ENCODE peak calls at places on chromosomes 6 and 20, in eight cellular contexts. One of them, this sample, is unnamed.

GRCh38 chr20:56345911-56346310 is 12.9 kb upstream of the FAM210B start:
- DNase-seq in body of pancreas: no peak
- DNase-seq in uterus: no peak
- DNase-seq in K562: no peak
- DNase-seq in bronchial epithelial cell: no peak
- DNase-seq in AG10803: no peak
- DNase-seq in kidney: no peak
- DNase-seq in left lung: no peak
- DNase-seq in this sample: no peak

GRCh38 chr6:45653117-45653883 is 275.6 kb upstream of the SUPT3H start:
- DNase-seq in kidney: no peak
- DNase-seq in bronchial epithelial cell: no peak
- DNase-seq in K562: no peak
- DNase-seq in uterus: no peak
- DNase-seq in AG10803: peak
- DNase-seq in left lung: no peak
- DNase-seq in body of pancreas: no peak
- DNase-seq in this sample: no peak

GRCh38 chr20:62596486-62596885 is 45.8 kb upstream of the SLCO4A1 start:
- DNase-seq in body of pancreas: no peak
- DNase-seq in bronchial epithelial cell: no peak
- DNase-seq in left lung: no peak
- DNase-seq in uterus: no peak
- DNase-seq in kidney: peak
- DNase-seq in AG10803: no peak
- DNase-seq in K562: no peak
- DNase-seq in this sample: peak

GRCh38 chr6:1958257-1958656 is 287.1 kb downstream of the GMDS start:
- DNase-seq in uterus: no peak
- DNase-seq in kidney: no peak
- DNase-seq in left lung: no peak
- DNase-seq in K562: no peak
- DNase-seq in AG10803: no peak
- DNase-seq in body of pancreas: no peak
- DNase-seq in bronchial epithelial cell: peak
- DNase-seq in this sample: no peak

GRCh38 chr6:126027601-126028000 is 41.3 kb downstream of the TRMT11 start:
- DNase-seq in AG10803: no peak
- DNase-seq in bronchial epithelial cell: no peak
- DNase-seq in body of pancreas: no peak
- DNase-seq in kidney: no peak
- DNase-seq in uterus: no peak
- DNase-seq in K562: no peak
- DNase-seq in left lung: no peak
- DNase-seq in this sample: no peak

GRCh38 chr6:4776493-4776966 is 326 bp downstream of the CDYL start:
- DNase-seq in bronchial epithelial cell: no peak
- DNase-seq in body of pancreas: no peak
- DNase-seq in K562: peak
- DNase-seq in left lung: no peak
- DNase-seq in kidney: peak
- DNase-seq in AG10803: no peak
- DNase-seq in uterus: peak
- DNase-seq in this sample: peak

GRCh38 chr20:62331347-62331746 is 28.6 kb downstream of the ADRM1 start:
- DNase-seq in uterus: no peak
- DNase-seq in AG10803: no peak
- DNase-seq in body of pancreas: no peak
- DNase-seq in left lung: no peak
- DNase-seq in K562: no peak
- DNase-seq in kidney: no peak
- DNase-seq in bronchial epithelial cell: no peak
- DNase-seq in this sample: no peak

GRCh38 chr20:58546756-58547526 is 31.7 kb upstream of the APCDD1L start:
- DNase-seq in uterus: no peak
- DNase-seq in kidney: no peak
- DNase-seq in AG10803: no peak
- DNase-seq in bronchial epithelial cell: no peak
- DNase-seq in K562: no peak
- DNase-seq in body of pancreas: no peak
- DNase-seq in left lung: no peak
- DNase-seq in this sample: no peak

GRCh38 chr20:50221501-50222323 is 31.1 kb downstream of the CEBPB start:
- DNase-seq in K562: no peak
- DNase-seq in bronchial epithelial cell: peak
- DNase-seq in body of pancreas: peak
- DNase-seq in AG10803: peak
- DNase-seq in kidney: peak
- DNase-seq in uterus: no peak
- DNase-seq in left lung: peak
- DNase-seq in this sample: peak

GRCh38 chr20:461254-462198 is 807 bp downstream of the TBC1D20 start:
- DNase-seq in bronchial epithelial cell: peak
- DNase-seq in kidney: peak
- DNase-seq in AG10803: peak
- DNase-seq in uterus: peak
- DNase-seq in body of pancreas: peak
- DNase-seq in K562: no peak
- DNase-seq in left lung: peak
- DNase-seq in this sample: peak

GRCh38 chr6:148064406-148065134 is 278.1 kb upstream of the SASH1 start:
- DNase-seq in body of pancreas: no peak
- DNase-seq in uterus: no peak
- DNase-seq in K562: no peak
- DNase-seq in bronchial epithelial cell: no peak
- DNase-seq in left lung: peak
- DNase-seq in kidney: peak
- DNase-seq in AG10803: peak
- DNase-seq in this sample: peak

GRCh38 chr6:33205172-33206026 is 944 bp downstream of the HSD17B8 start:
- DNase-seq in AG10803: peak
- DNase-seq in K562: peak
- DNase-seq in bronchial epithelial cell: peak
- DNase-seq in body of pancreas: no peak
- DNase-seq in kidney: no peak
- DNase-seq in uterus: no peak
- DNase-seq in left lung: no peak
- DNase-seq in this sample: no peak
- TF ChIP-seq CTCF in AG10803: peak
- TF ChIP-seq CTCF in K562: peak
- TF ChIP-seq CTCF in bronchial epithelial cell: peak
- TF ChIP-seq CTCF in body of pancreas: no peak
- TF ChIP-seq CTCF in kidney: no peak
- TF ChIP-seq CTCF in uterus: no peak
- TF ChIP-seq CTCF in left lung: no peak
- TF ChIP-seq CTCF in this sample: no peak

DNA sequence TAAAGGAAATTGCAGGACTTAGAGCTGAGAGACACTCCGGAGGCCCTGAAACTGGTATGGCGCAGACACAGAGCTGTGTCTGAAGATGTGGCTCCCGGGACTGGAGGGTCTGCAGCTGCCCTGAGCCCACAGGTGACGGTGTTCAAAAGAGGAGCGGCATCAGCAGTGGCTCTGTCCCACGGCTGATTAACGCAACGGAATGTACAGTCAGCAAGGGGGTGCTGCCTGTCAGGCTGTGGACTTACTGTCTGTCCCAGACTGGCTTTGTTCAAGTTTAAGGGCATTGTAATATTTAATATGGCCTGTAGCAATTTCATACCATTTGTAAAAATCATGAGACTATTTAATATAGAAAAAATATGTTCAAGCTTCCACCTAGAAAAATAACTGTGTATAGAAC is 228.0 kb upstream of the TAB2 start:
- DNase-seq in bronchial epithelial cell: no peak
- DNase-seq in body of pancreas: no peak
- DNase-seq in K562: no peak
- DNase-seq in uterus: no peak
- DNase-seq in left lung: no peak
- DNase-seq in AG10803: no peak
- DNase-seq in kidney: no peak
- DNase-seq in this sample: no peak
- TF ChIP-seq CTCF in bronchial epithelial cell: no peak
- TF ChIP-seq CTCF in body of pancreas: no peak
- TF ChIP-seq CTCF in K562: peak
- TF ChIP-seq CTCF in uterus: no peak
- TF ChIP-seq CTCF in left lung: no peak
- TF ChIP-seq CTCF in AG10803: no peak
- TF ChIP-seq CTCF in kidney: no peak
- TF ChIP-seq CTCF in this sample: no peak

DNA sequence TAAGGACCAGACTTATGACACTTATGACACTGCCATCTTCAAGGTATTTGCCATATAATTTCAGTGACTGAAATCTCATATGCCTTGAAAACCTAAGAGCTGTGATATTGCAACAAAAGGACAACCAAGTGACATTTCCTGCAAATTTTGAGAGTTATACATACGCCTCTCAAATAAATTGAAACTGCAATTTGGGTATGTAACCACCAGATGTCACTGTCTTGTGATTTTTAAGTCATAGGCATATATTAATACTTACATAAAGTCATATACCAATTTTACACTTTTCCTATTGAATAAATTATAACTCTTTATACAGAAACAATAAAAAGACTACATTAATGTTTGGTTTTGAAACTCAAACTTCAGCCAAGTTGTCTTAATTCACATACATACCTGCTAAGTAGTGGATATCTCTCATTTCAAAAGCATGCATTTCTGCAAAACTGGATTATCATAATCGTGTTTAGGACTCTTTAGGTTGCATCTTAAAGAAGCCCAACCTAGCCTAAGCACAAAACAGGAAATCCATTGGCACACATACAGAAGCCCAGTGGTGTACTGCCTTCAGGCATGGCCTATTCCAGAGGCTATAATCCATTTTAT is 180.2 kb downstream of the PACRG start:
- DNase-seq in uterus: no peak
- DNase-seq in body of pancreas: no peak
- DNase-seq in bronchial epithelial cell: peak
- DNase-seq in AG10803: peak
- DNase-seq in K562: no peak
- DNase-seq in kidney: no peak
- DNase-seq in left lung: no peak
- DNase-seq in this sample: no peak
- TF ChIP-seq CTCF in uterus: no peak
- TF ChIP-seq CTCF in body of pancreas: no peak
- TF ChIP-seq CTCF in bronchial epithelial cell: peak
- TF ChIP-seq CTCF in AG10803: peak
- TF ChIP-seq CTCF in K562: no peak
- TF ChIP-seq CTCF in kidney: peak
- TF ChIP-seq CTCF in left lung: peak
- TF ChIP-seq CTCF in this sample: peak

DNA sequence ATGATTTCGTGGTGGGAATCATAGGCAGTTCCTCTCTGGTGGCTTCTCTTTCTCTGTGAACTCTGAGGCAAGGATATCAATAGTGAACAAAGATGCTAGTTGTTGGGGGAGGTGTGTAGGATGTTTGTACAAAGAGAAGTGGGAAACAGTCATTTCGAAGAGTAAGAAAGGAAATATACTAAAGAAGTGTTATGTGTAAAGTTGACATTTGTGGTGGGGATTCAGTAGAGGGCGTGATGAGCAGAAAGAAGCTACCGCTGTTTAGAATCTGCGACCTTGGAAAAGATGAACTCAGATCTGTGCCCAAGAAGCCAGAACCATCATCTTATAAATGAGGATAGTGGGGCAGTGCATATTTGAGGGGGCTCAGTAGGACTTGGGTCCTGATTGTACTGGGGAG is 11.4 kb downstream of the SLC35F1 start:
- DNase-seq in K562: no peak
- DNase-seq in left lung: no peak
- DNase-seq in body of pancreas: no peak
- DNase-seq in uterus: no peak
- DNase-seq in kidney: no peak
- DNase-seq in AG10803: no peak
- DNase-seq in bronchial epithelial cell: no peak
- DNase-seq in this sample: no peak
- TF ChIP-seq CTCF in K562: no peak
- TF ChIP-seq CTCF in left lung: no peak
- TF ChIP-seq CTCF in body of pancreas: no peak
- TF ChIP-seq CTCF in uterus: no peak
- TF ChIP-seq CTCF in kidney: no peak
- TF ChIP-seq CTCF in AG10803: no peak
- TF ChIP-seq CTCF in bronchial epithelial cell: no peak
- TF ChIP-seq CTCF in this sample: no peak

GRCh38 chr6:85450578-85450884 is 648 bp downstream of the NT5E start:
- DNase-seq in kidney: no peak
- DNase-seq in body of pancreas: no peak
- DNase-seq in AG10803: no peak
- DNase-seq in uterus: no peak
- DNase-seq in K562: no peak
- DNase-seq in left lung: no peak
- DNase-seq in bronchial epithelial cell: no peak
- DNase-seq in this sample: no peak
- TF ChIP-seq CTCF in kidney: no peak
- TF ChIP-seq CTCF in body of pancreas: no peak
- TF ChIP-seq CTCF in AG10803: no peak
- TF ChIP-seq CTCF in uterus: no peak
- TF ChIP-seq CTCF in K562: no peak
- TF ChIP-seq CTCF in left lung: no peak
- TF ChIP-seq CTCF in bronchial epithelial cell: no peak
- TF ChIP-seq CTCF in this sample: no peak

GRCh38 chr6:52106994-52107393 is 19.6 kb upstream of the PKHD1 start:
- DNase-seq in K562: no peak
- DNase-seq in kidney: no peak
- DNase-seq in AG10803: no peak
- DNase-seq in left lung: no peak
- DNase-seq in bronchial epithelial cell: no peak
- DNase-seq in uterus: no peak
- DNase-seq in body of pancreas: no peak
- DNase-seq in this sample: no peak

GRCh38 chr6:52102330-52102932 is 15.0 kb upstream of the PKHD1 start:
- DNase-seq in uterus: no peak
- DNase-seq in K562: no peak
- DNase-seq in body of pancreas: no peak
- DNase-seq in left lung: no peak
- DNase-seq in kidney: no peak
- DNase-seq in AG10803: no peak
- DNase-seq in bronchial epithelial cell: no peak
- DNase-seq in this sample: no peak

GRCh38 chr6:52103661-52104060 is 16.2 kb upstream of the PKHD1 start:
- DNase-seq in AG10803: no peak
- DNase-seq in uterus: no peak
- DNase-seq in kidney: no peak
- DNase-seq in bronchial epithelial cell: no peak
- DNase-seq in K562: no peak
- DNase-seq in body of pancreas: no peak
- DNase-seq in left lung: no peak
- DNase-seq in this sample: no peak

GRCh38 chr6:52108128-52108527 is 20.7 kb upstream of the PKHD1 start:
- DNase-seq in body of pancreas: no peak
- DNase-seq in kidney: no peak
- DNase-seq in AG10803: no peak
- DNase-seq in uterus: no peak
- DNase-seq in left lung: no peak
- DNase-seq in bronchial epithelial cell: no peak
- DNase-seq in K562: no peak
- DNase-seq in this sample: no peak

DNA sequence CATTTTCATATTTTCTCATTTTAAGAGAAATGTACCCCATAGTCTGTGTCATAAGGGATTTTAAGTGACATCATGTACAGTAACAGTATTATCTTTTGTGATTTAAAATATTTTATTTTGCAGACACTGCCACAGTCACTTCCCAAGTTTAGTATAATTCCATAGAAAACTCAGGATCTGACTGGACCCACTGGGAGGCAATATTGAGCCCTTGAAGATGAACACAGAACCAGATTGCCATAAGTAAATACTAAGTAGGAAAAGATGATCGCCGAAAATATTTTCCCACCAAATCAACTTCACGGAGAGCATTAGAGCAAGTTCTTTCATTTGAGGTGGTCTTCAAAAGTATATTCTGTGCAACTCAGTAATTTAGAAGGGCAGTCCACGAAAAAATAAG is 17.6 kb upstream of the PKHD1 start:
- DNase-seq in uterus: no peak
- DNase-seq in AG10803: no peak
- DNase-seq in body of pancreas: no peak
- DNase-seq in bronchial epithelial cell: no peak
- DNase-seq in K562: no peak
- DNase-seq in left lung: no peak
- DNase-seq in kidney: no peak
- DNase-seq in this sample: no peak
- TF ChIP-seq CTCF in uterus: no peak
- TF ChIP-seq CTCF in AG10803: no peak
- TF ChIP-seq CTCF in body of pancreas: no peak
- TF ChIP-seq CTCF in bronchial epithelial cell: no peak
- TF ChIP-seq CTCF in K562: no peak
- TF ChIP-seq CTCF in left lung: no peak
- TF ChIP-seq CTCF in kidney: no peak
- TF ChIP-seq CTCF in this sample: peak

This sample was measured in heart left ventricle.